ENCODE peak calls at places on chromosome 16, in seven cellular contexts. D is lower leg skin; L is C1 segment of cervical spinal cord; V is activated naive CD8-positive, alpha-beta T cell treated with anti-CD3 and anti-CD28 coated beads for 36 hours; Y is activated CD4-positive, alpha-beta T cell treated with anti-CD3 and anti-CD28 coated beads for 48 hours; E is stomach; U is body of pancreas. T is an unnamed sample.

GRCh38 chr16:30437511-30438046 is 7.7 kb upstream of the DCTPP1 start:
- DNase-seq in D (no peak), L (no peak), V (no peak), Y (no peak), E (peak; percentile 47), U (no peak), T (no peak)

GRCh38 chr16:57061084-57061905 is 31.1 kb upstream of the CPNE2 start:
- DNase-seq in D (peak; percentile 96), L (no peak), V (no peak), Y (no peak), E (peak; percentile 32), U (no peak), T (no peak)

GRCh38 chr16:85616608-85617311 is 3.6 kb downstream of the GSE1 start:
- DNase-seq in D (no peak), L (peak; percentile 35), V (peak; percentile 57), Y (peak; percentile 32), E (peak; percentile 68), U (peak; percentile 60), T (peak; percentile 87)

GRCh38 chr16:87437327-87437726 is 45.2 kb downstream of the MAP1LC3B start:
- DNase-seq in D (no peak), L (no peak), V (no peak), Y (no peak), E (no peak), U (no peak), T (no peak)

GRCh38 chr16:24257965-24258364 is 1.8 kb downstream of the CACNG3 start:
- DNase-seq in D (no peak), L (no peak), V (no peak), Y (no peak), E (no peak), U (no peak), T (no peak)

GRCh38 chr16:85930321-85930720 is 31.4 kb downstream of the IRF8 start:
- DNase-seq in D (no peak), L (no peak), V (no peak), Y (no peak), E (no peak), U (no peak), T (no peak)

GRCh38 chr16:4180511-4180910 is 61.4 kb downstream of the SRL start:
- DNase-seq in D (no peak), L (no peak), V (no peak), Y (no peak), E (no peak), U (no peak), T (no peak)

GRCh38 chr16:4021070-4021779 is 95.0 kb downstream of the ADCY9 start:
- DNase-seq in D (no peak), L (no peak), V (no peak), Y (no peak), E (peak; percentile 92), U (peak; percentile 92), T (no peak)

GRCh38 chr16:10926094-10926493 is 16.2 kb downstream of the DEXI start:
- DNase-seq in D (no peak), L (no peak), V (no peak), Y (no peak), E (no peak), U (no peak), T (no peak)